ENCODE peak calls at places on chromosome 16, in four cellular contexts. K is A549, X is GM12878, I is IMR-90. E is an unnamed sample.

GRCh38 chr16:14628806-14629611 is 1.1 kb downstream of the PARN start:
- DNase-seq in K (no peak), X (no peak), I (no peak), E (no peak)

GRCh38 chr16:89656435-89657121 is 930 bp downstream of the CHMP1A start:
- DNase-seq in K (no peak), X (no peak), I (no peak), E (no peak)

GRCh38 chr16:4306439-4307214 is 9.2 kb upstream of the GLIS2 start:
- DNase-seq in K (no peak), X (no peak), I (no peak), E (no peak)

GRCh38 chr16:77660311-77660710 is 62.0 kb upstream of the NUDT7 start:
- DNase-seq in K (peak), X (no peak), I (peak), E (peak)

GRCh38 chr16:87543436-87544191 is 50.8 kb upstream of the ZCCHC14 start:
- DNase-seq in K (no peak), X (no peak), I (no peak), E (no peak)

GRCh38 chr16:82070656-82071369 is 35.8 kb downstream of the HSD17B2 start:
- DNase-seq in K (no peak), X (no peak), I (peak), E (no peak)

GRCh38 chr16:27286446-27286845 is 17.9 kb upstream of the NSMCE1 start:
- DNase-seq in K (peak), X (no peak), I (peak), E (no peak)

GRCh38 chr16:11355862-11356261 is 10.6 kb downstream of the RMI2 start:
- DNase-seq in K (no peak), X (no peak), I (no peak), E (no peak)

GRCh38 chr16:8026450-8026849 is 563.9 kb downstream of the TMEM114 start:
- DNase-seq in K (no peak), X (no peak), I (no peak), E (no peak)

GRCh38 chr16:47734987-47735594 is 274.0 kb downstream of the PHKB start:
- DNase-seq in K (no peak), X (no peak), I (no peak), E (no peak)

GRCh38 chr16:66408181-66409048 is 18.7 kb upstream of the BEAN1 start:
- DNase-seq in K (peak), X (no peak), I (peak), E (no peak)

GRCh38 chr16:53756329-53756996 is 52.5 kb downstream of the FTO start:
- DNase-seq in K (no peak), X (no peak), I (peak), E (no peak)

GRCh38 chr16:81539009-81539820 is 94.6 kb downstream of the CMIP start:
- DNase-seq in K (no peak), X (no peak), I (no peak), E (no peak)

GRCh38 chr16:87132361-87133014 is 184.7 kb downstream of the C16orf95 start:
- DNase-seq in K (no peak), X (no peak), I (peak), E (no peak)

GRCh38 chr16:49015189-49015540 is 266.5 kb downstream of the CBLN1 start:
- DNase-seq in K (no peak), X (no peak), I (no peak), E (no peak)

GRCh38 chr16:57475711-57476339 is 10.5 kb downstream of the DOK4 start:
- DNase-seq in K (peak), X (no peak), I (peak), E (peak)

GRCh38 chr16:27994686-27995085 is 68.8 kb downstream of the GSG1L start:
- DNase-seq in K (no peak), X (no peak), I (no peak), E (no peak)

GRCh38 chr16:30449116-30449435 is 3.4 kb upstream of the SEPHS2 start:
- DNase-seq in K (no peak), X (no peak), I (no peak), E (no peak)

GRCh38 chr16:539901-540530 is 12.5 kb downstream of the CAPN15 start:
- DNase-seq in K (no peak), X (no peak), I (peak), E (no peak)

GRCh38 chr16:25135239-25135878 is 23.8 kb downstream of the LCMT1 start:
- DNase-seq in K (peak), X (no peak), I (peak), E (no peak)

GRCh38 chr16:66958857-66959644 is 2.0 kb upstream of the CES3 start:
- DNase-seq in K (no peak), X (no peak), I (no peak), E (no peak)

GRCh38 chr16:59478806-59479205 is 744.7 kb upstream of the GOT2 start:
- DNase-seq in K (no peak), X (no peak), I (peak), E (no peak)

GRCh38 chr16:70523013-70523620 is at the start of gene COG4:
- DNase-seq in K (peak), X (peak), I (peak), E (peak)

GRCh38 chr16:631808-632358 is 1.1 kb downstream of the WFIKKN1 start:
- DNase-seq in K (no peak), X (no peak), I (no peak), E (no peak)

GRCh38 chr16:24538756-24539294 is 541 bp upstream of the RBBP6 start:
- DNase-seq in K (peak), X (no peak), I (no peak), E (no peak)

GRCh38 chr16:83830769-83831450 is 23.1 kb downstream of the HSBP1 start:
- DNase-seq in K (no peak), X (no peak), I (no peak), E (no peak)

DNA sequence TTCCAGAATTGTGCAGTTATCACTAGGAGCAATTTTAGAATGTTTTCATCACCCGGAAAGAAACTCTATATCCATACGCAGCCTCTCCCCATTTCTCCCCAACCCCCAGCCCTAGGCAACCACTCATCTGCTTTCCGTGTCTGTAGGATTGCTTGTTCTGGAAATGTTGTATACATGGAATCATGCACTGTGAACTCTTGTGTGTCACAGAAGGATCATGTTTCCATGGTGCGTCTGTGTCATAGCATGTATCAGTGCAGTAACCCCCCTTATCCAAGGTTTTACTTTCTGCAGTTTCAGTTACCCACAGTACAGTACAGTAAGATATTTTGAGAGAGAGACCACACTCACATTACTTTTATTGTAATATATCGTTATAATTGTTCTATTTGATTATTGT is 299.4 kb downstream of the CPPED1 start:
- DNase-seq in K (no peak), X (no peak), I (peak), E (no peak)
- TF ChIP-seq RAD21 in K (no peak), X (no peak), I (no peak), E (no peak)

GRCh38 chr16:9122342-9122741 is 30.9 kb downstream of the HAPSTR1 start:
- DNase-seq in K (no peak), X (no peak), I (no peak), E (peak)

GRCh38 chr16:9122969-9123368 is 31.5 kb downstream of the HAPSTR1 start:
- DNase-seq in K (no peak), X (no peak), I (no peak), E (no peak)

GRCh38 chr16:9123401-9123800 is 32.0 kb downstream of the HAPSTR1 start:
- DNase-seq in K (no peak), X (no peak), I (no peak), E (peak)

GRCh38 chr16:9116141-9116540 is 24.7 kb downstream of the HAPSTR1 start:
- DNase-seq in K (no peak), X (no peak), I (no peak), E (no peak)

DNA sequence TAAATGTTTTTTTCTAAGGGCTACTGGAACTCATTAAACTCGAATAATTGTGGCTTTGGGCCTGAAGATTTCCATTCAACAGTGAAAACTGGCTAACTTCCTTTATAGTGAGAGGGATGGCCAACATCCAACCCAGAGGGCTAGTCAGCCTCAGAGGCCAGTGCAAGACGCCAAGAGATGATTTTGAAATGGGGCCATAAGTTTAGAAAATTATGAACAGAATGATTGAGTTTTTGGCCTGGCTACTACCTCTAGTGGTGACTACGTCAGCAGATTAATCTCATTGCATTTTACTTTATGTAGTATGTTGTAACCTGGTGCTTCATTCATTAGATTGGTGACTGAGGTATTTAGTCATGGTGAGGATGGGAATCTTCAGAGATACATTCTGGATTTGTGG is 28.4 kb downstream of the HAPSTR1 start:
- DNase-seq in K (no peak), X (no peak), I (peak), E (no peak)
- TF ChIP-seq RAD21 in K (no peak), X (no peak), I (peak), E (no peak)

DNA sequence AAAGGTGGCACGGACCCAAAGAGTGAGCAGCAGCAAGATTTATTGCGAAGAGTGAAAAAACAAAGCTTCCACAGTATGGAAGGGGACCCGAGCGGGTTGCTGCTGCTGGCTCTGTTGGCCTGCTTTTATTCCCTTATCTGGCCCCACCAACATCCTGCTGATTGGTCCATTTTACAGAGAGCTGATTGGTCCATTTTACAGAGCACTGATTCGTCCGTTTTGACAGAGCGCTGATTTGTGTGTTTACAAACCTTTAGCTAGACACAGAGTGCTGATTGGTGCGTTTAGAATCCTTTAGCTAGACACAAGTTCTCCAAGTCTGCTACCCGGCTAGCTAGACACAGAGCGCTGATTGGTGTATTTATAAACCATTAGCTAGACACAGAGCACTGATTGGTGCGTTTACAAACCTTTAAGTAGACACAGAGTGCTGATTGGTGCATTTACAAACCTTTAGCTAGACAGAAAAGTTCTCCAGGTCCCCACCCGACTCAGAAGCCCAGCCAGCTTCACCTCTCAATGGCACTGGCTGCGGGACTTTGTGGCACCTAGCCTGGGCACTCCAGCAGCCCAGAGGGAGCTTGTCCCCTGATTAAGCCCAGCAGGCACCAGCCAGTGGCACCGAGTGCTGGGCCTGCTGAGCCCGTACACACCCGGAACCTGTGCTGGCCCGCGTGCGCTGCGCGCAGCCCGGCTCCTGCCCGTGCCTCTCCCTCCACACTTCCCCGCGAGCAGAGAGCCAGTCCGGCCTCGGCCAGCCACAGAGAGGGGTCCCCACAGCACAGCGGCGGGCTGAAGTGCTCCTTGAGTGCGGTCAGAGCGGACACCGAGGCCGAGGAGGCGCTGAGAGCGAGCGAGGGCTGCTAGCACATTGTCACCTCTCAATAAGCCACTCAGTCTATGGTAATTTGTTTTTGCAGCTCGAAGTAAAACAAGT is 15.1 kb downstream of the IGSF6 start:
- DNase-seq in K (no peak), X (no peak), I (no peak), E (no peak)
- TF ChIP-seq RAD21 in K (no peak), X (no peak), I (no peak), E (no peak)

GRCh38 chr16:16890964-16891363 is 512.0 kb downstream of the NPIPA7 start:
- DNase-seq in K (no peak), X (no peak), I (no peak), E (no peak)
- TF ChIP-seq RAD21 in K (no peak), X (no peak), I (no peak), E (no peak)

DNA sequence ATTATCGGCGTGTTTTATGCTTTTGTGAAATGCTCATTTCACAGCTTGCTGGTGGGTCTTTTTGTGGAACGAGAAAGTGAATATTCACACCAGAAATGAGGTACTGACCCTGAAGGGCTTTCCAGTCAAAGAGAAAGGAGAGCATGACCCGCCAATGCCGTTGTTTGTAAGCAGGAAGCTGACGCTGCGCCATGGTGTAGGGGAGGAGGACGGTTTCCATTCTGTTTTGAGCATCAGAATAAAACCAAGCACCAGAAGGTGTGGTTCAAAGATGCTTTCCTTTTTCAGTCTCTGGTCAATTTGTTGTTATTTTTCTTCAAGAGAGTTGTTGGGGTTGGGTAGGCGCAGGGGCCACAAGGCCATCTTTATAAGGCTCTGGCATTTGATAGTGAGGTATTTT is 669.3 kb downstream of the WWOX start:
- DNase-seq in K (no peak), X (no peak), I (no peak), E (no peak)
- TF ChIP-seq RAD21 in K (no peak), X (no peak), I (no peak), E (no peak)

E was measured in H1.